ENCODE peak calls at places on chromosomes 12 and 14, in four cellular contexts. H, E, P and Q are unnamed samples.
A peak's percentile ranks its signal among the peaks of the same experiment; 100 is the strongest.

GRCh38 chr12:47121146-47121545 is 41.4 kb upstream of the AMIGO2 start:
- DNase-seq in H (no peak), E (no peak), P (no peak), Q (peak; percentile 13)

GRCh38 chr14:84202486-84202885 is 1327.5 kb upstream of the FLRT2 start:
- DNase-seq in H (no peak), E (no peak), P (no peak), Q (no peak)

GRCh38 chr12:28248555-28249127 is 58.4 kb downstream of the CCDC91 start:
- DNase-seq in H (no peak), E (no peak), P (no peak), Q (no peak)

GRCh38 chr14:54685286-54685845 is 118.4 kb downstream of the SAMD4A start:
- DNase-seq in H (no peak), E (no peak), P (no peak), Q (no peak)

GRCh38 chr12:67593041-67593870 is 55.3 kb upstream of the DYRK2 start:
- DNase-seq in H (peak; percentile 87), E (no peak), P (no peak), Q (no peak)

GRCh38 chr12:47095446-47096236 is 15.9 kb upstream of the AMIGO2 start:
- DNase-seq in H (no peak), E (peak; percentile 72), P (no peak), Q (no peak)

GRCh38 chr12:81094718-81095360 is 17.0 kb downstream of the ACSS3 start:
- DNase-seq in H (no peak), E (no peak), P (no peak), Q (no peak)

GRCh38 chr12:120367924-120368788 is 808 bp downstream of the MSI1 start:
- DNase-seq in H (no peak), E (no peak), P (no peak), Q (peak; percentile 68)

GRCh38 chr12:115835445-115835844 is 442.0 kb downstream of the MED13L start:
- DNase-seq in H (no peak), E (no peak), P (no peak), Q (no peak)

GRCh38 chr12:6224550-6224949 is 24.4 kb downstream of the CD9 start:
- DNase-seq in H (no peak), E (no peak), P (peak; percentile 66), Q (no peak)

GRCh38 chr12:69039881-69040280 is 106.9 kb upstream of the CPM start:
- DNase-seq in H (no peak), E (no peak), P (no peak), Q (no peak)

GRCh38 chr12:114311966-114312365 is 94.0 kb downstream of the TBX5 start:
- DNase-seq in H (no peak), E (no peak), P (no peak), Q (no peak)

GRCh38 chr12:57320639-57321038 is 69.7 kb upstream of the STAC3 start:
- DNase-seq in H (no peak), E (no peak), P (no peak), Q (no peak)

GRCh38 chr12:130577348-130577747 is 138.8 kb downstream of the RIMBP2 start:
- DNase-seq in H (no peak), E (no peak), P (no peak), Q (no peak)
- TF ChIP-seq CTCF in H (no peak), E (no peak), P (no peak), Q (no peak)

GRCh38 chr14:81436296-81437138 is 36.4 kb upstream of the STON2 start:
- DNase-seq in H (peak; percentile 21), E (no peak), P (peak; percentile 88), Q (peak; percentile 38)
- TF ChIP-seq CTCF in H (no peak), E (no peak), P (no peak), Q (no peak)

DNA sequence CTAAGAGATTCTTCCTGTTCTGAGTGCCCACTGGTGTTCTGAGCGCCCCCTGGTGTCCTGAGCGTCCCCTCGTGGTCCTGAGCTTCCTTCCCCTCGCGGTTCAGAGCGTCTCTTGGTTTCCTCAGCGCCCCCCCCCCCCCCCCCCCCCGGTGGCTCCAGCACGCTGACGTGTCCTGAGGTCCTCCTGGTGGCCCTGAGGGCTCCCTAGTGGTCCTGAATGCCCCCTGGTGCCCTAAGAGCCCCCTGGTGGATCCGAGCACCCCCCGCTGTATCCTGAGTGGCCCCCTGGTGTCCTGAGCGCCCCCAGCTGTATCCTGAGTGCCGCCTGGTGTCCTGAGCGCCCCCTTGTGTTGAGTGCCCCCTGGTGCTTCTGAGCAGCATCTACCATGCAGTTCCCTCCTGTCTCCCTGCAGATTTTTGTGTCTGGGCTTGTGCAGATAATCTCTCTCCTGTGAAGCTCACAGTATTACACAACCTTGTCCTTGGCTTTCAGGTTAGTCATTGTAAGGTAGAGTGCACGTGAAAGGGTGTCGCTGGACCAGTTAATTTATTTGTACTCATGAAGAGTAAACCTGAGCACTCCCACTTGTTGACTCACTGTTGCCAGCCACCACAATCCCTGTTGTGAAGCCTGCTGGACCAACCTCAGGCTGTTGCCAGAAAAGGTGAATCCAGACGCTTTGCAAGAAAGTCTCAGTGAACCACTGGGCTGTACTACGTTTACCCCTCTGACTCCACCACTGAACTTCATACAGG is 1168.4 kb downstream of the TMEM121 start:
- DNase-seq in H (no peak), E (no peak), P (no peak), Q (peak; percentile 94)
- TF ChIP-seq CTCF in H (no peak), E (no peak), P (peak; percentile 3), Q (peak; percentile 73)

GRCh38 chr14:106378191-106378590 is 851.8 kb downstream of the TMEM121 start:
- DNase-seq in H (no peak), E (no peak), P (peak; percentile 28), Q (peak; percentile 70)

GRCh38 chr14:106377432-106377831 is 851.0 kb downstream of the TMEM121 start:
- DNase-seq in H (no peak), E (no peak), P (no peak), Q (no peak)

DNA sequence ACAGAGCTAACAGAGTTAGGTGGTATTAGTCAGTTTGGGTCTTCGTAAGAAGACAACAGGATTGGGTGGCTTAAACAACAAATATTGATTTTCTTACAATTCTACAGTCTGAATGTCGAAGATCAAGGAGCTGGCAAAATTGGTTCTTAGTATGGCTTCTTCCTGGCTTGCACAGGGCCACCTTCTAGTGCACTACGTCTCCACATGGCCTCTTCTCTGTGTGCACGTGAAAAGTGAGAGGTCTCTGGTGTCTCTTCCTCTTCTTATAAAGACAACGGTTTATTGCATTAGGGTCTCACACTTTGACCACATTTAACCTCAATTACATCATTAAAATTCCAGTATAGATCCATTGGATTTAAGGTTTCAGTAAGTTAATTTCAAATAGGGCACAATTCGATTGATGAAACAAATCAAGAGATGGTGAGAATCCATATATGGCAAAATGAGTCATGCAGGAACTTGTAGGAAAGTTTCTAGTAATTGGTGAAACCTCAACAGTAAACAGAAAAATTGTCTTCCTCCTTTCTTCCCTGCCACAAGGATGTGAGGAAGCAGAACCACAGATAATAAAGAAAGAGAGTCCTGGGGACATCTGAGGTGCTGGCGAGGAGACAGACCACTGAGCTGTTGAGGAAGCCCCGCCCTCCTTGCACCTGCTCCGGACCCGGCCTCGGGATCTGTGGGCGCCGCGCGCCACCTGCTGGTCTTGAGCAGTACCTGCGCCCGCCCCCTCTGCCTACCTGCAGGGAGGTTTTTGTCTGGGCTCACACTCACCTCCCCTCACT is 846.7 kb downstream of the TMEM121 start:
- DNase-seq in H (peak; percentile 7), E (no peak), P (peak; percentile 74), Q (peak; percentile 93)
- TF ChIP-seq CTCF in H (no peak), E (no peak), P (peak; percentile 61), Q (peak; percentile 87)

GRCh38 chr14:68084256-68084655 is 264.7 kb downstream of the RAD51B start:
- DNase-seq in H (no peak), E (no peak), P (no peak), Q (no peak)
- TF ChIP-seq CTCF in H (peak; percentile 15), E (peak; percentile 33), P (no peak), Q (no peak)

DNA sequence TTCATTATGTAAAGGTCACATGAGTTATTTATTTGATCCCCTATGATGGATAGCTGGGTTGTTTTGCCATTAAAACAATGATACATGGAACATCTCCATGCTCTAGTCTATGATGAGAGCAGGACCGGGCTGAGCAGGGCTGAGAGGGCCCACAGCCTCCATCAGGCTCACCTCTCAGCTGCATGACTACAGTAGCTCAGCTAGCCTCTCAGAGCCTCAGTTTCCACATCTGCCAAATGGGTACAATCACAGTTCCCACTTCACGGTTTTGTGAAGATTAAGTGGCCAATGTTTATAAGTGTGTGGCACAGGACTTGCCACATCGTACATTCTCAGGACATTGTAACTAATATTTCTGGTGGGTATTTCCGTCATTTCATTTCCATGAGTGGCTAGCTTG is 19.9 kb upstream of the MYL2 start:
- DNase-seq in H (no peak), E (no peak), P (no peak), Q (no peak)
- TF ChIP-seq CTCF in H (no peak), E (no peak), P (no peak), Q (no peak)

GRCh38 chr14:101183376-101184103 is 280.0 kb upstream of the RTL1 start:
- DNase-seq in H (no peak), E (no peak), P (no peak), Q (no peak)
- TF ChIP-seq CTCF in H (no peak), E (peak; percentile 39), P (no peak), Q (no peak)

GRCh38 chr14:85529803-85530574 is at the start of gene FLRT2:
- DNase-seq in H (no peak), E (no peak), P (peak; percentile 72), Q (no peak)
- TF ChIP-seq CTCF in H (no peak), E (no peak), P (no peak), Q (no peak)

GRCh38 chr12:3536096-3536875 is 45.3 kb downstream of the PRMT8 start:
- DNase-seq in H (no peak), E (no peak), P (no peak), Q (no peak)
- TF ChIP-seq CTCF in H (no peak), E (no peak), P (no peak), Q (no peak)